ENCODE peak calls at places on chromosome 12, in four cellular contexts. T is mesenchymal stem cell, Q is IMR-90, N is mesendoderm. D is an unnamed sample. For H3K79me1, the result is how much of the 10 kb centered on the place peaks cover.

GRCh38 chr12:118981285-118982201 is at the start of gene SRRM4:
- DNase-seq in N (peak), Q (no peak), T (no peak), D (no peak)

GRCh38 chr12:113398346-113399290 is 5.1 kb downstream of the SDS start:
- DNase-seq in Q (no peak), N (no peak), T (no peak), D (no peak)

GRCh38 chr12:42617622-42618021 is 28.1 kb upstream of the PRICKLE1 start:
- DNase-seq in Q (peak), N (peak), T (no peak), D (no peak)

GRCh38 chr12:116473416-116473815 is 85.8 kb upstream of the MAP1LC3B2 start:
- DNase-seq in Q (no peak), N (no peak), T (no peak), D (no peak)

GRCh38 chr12:3491938-3492867 is 1.2 kb downstream of the PRMT8 start:
- DNase-seq in T (peak), N (peak), Q (peak), D (peak)

GRCh38 chr12:12774791-12775190 is 10.7 kb upstream of the APOLD1 start:
- DNase-seq in Q (peak), N (no peak), T (no peak), D (no peak)

GRCh38 chr12:53750812-53751335 is 905 bp downstream of the CISTR start:
- DNase-seq in Q (peak), N (peak), T (peak), D (no peak)

GRCh38 chr12:57165741-57166140 is 18.3 kb upstream of the LRP1-AS start:
- DNase-seq in Q (no peak), T (no peak), N (no peak), D (no peak)

GRCh38 chr12:106629797-106630669 is 47.2 kb downstream of the RFX4 start:
- DNase-seq in T (no peak), Q (no peak), N (no peak), D (no peak)

GRCh38 chr12:117213295-117213808 is 23.1 kb upstream of the FBXO21 start:
- DNase-seq in T (no peak), N (no peak), Q (no peak), D (no peak)

GRCh38 chr12:119980247-119980646 is 8.8 kb upstream of the BICDL1 start:
- DNase-seq in Q (no peak), N (no peak), T (no peak), D (no peak)

GRCh38 chr12:92756905-92757598 is 54.3 kb downstream of the PLEKHG7 start:
- DNase-seq in N (no peak), Q (no peak), T (no peak), D (no peak)

GRCh38 chr12:6917491-6918231 is 3.3 kb downstream of the ENO2 start:
- DNase-seq in N (peak), T (no peak), Q (peak), D (no peak)

GRCh38 chr12:117033382-117034045 is 65.7 kb downstream of the TESC start:
- DNase-seq in N (no peak), T (no peak), Q (no peak), D (no peak)

GRCh38 chr12:44367916-44368315 is 508.2 kb downstream of the NELL2 start:
- DNase-seq in N (no peak), T (no peak), Q (no peak), D (no peak)

GRCh38 chr12:15962760-15963159 is 51.6 kb downstream of the DERA start:
- DNase-seq in Q (peak), T (no peak), N (peak), D (peak)

GRCh38 chr12:105504286-105504685 is 173.8 kb downstream of the C12orf75 start:
- DNase-seq in Q (no peak), T (no peak), N (peak), D (no peak)

GRCh38 chr12:29640589-29641345 is 143.0 kb downstream of the TMTC1 start:
- DNase-seq in Q (peak), N (peak), T (peak), D (no peak)

GRCh38 chr12:1439687-1440086 is 154.7 kb downstream of the FBXL14 start:
- DNase-seq in N (no peak), T (no peak), Q (no peak), D (no peak)

GRCh38 chr12:117208206-117208605 is 17.9 kb upstream of the FBXO21 start:
- DNase-seq in T (no peak), N (no peak), Q (no peak), D (no peak)

GRCh38 chr12:122846622-122847515 is 11.6 kb downstream of the HIP1R start:
- DNase-seq in N (no peak), T (no peak), Q (no peak), D (no peak)

GRCh38 chr12:68381476-68381875 is 49.3 kb upstream of the MDM1 start:
- DNase-seq in Q (no peak), T (no peak), N (peak), D (no peak)

GRCh38 chr12:110744176-110744575 is 1.5 kb upstream of the PPP1CC start:
- DNase-seq in N (no peak), Q (peak), T (no peak), D (no peak)

GRCh38 chr12:104816845-104817503 is 141.1 kb downstream of the SLC41A2 start:
- DNase-seq in Q (peak), N (no peak), T (no peak), D (no peak)

GRCh38 chr12:32669584-32669983 is 9.5 kb upstream of the DNM1L start:
- DNase-seq in T (no peak), N (no peak), Q (no peak), D (no peak)

GRCh38 chr12:51395283-51396230 is 4.4 kb upstream of the GALNT6 start:
- DNase-seq in Q (no peak), N (peak), T (no peak), D (no peak)

GRCh38 chr12:94872671-94873367 is 130.7 kb downstream of the NDUFA12 start:
- DNase-seq in N (peak), Q (no peak), T (no peak), D (no peak)

GRCh38 chr12:7075931-7076330 is 15.4 kb downstream of the C1S start:
- DNase-seq in N (no peak), T (peak), Q (peak), D (no peak)

GRCh38 chr12:54526800-54527630 is 22.4 kb upstream of the PDE1B start:
- DNase-seq in N (peak), T (peak), Q (peak), D (peak)

GRCh38 chr12:42504049-42504448 is 85.5 kb downstream of the PRICKLE1 start:
- DNase-seq in T (peak), Q (peak), N (no peak), D (no peak)

GRCh38 chr12:49553512-49554088 is 14.3 kb downstream of the MCRS1 start:
- DNase-seq in N (peak), Q (no peak), T (peak), D (no peak)

GRCh38 chr12:130412384-130412783 is 74.7 kb downstream of the PIWIL1 start:
- DNase-seq in N (no peak), Q (no peak), T (no peak), D (no peak)

GRCh38 chr12:132494294-132495164 is 4.6 kb downstream of the FBRSL1 start:
- DNase-seq in Q (no peak), T (no peak), N (no peak), D (peak)
- H3K79me1 ChIP-seq in Q (under half), T (under half), N (under half), D (under half)

GRCh38 chr12:132495165-132495544 is 5.2 kb downstream of the FBRSL1 start:
- DNase-seq in T (no peak), N (no peak), Q (no peak), D (no peak)

GRCh38 chr12:132496270-132496669 is 6.3 kb downstream of the FBRSL1 start:
- DNase-seq in Q (no peak), N (no peak), T (no peak), D (no peak)

GRCh38 chr12:132498931-132499330 is 9.0 kb downstream of the FBRSL1 start:
- DNase-seq in Q (no peak), T (no peak), N (no peak), D (no peak)

GRCh38 chr12:132495629-132496207 is 5.8 kb downstream of the FBRSL1 start:
- DNase-seq in T (no peak), N (no peak), Q (no peak), D (no peak)

GRCh38 chr12:132497514-132498405 is 7.8 kb downstream of the FBRSL1 start:
- DNase-seq in N (no peak), Q (no peak), T (no peak), D (no peak)
- H3K79me1 ChIP-seq in N (under half), Q (under half), T (under half), D (under half)

DNA sequence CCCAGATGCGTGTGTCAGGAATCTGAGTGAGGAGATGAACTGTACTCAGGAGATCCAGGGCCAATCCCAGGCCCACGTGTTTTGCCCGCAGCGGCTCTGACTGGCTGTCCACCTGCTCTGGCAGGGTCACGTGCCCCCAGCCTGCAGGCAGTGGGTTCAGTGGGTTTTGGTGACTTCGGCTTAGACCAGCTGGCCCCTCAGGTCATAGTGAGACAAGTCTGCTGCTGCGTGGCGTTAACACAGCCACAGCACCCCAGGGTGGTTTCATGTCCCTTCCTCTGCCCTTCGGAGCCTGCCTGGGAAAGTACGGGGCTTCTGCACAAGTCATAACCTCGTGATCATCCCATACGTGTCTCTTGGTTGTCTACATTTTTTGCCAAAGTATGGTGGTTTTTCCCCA is 2.6 kb downstream of the FBRSL1 start:
- DNase-seq in N (no peak), T (no peak), Q (no peak), D (peak)
- H3K79me1 ChIP-seq in N (under half), T (under half), Q (under half), D (under half)

GRCh38 chr12:132500856-132501180 is 10.9 kb downstream of the FBRSL1 start:
- DNase-seq in T (no peak), N (no peak), Q (no peak), D (no peak)

GRCh38 chr12:132502149-132502881 is 12.4 kb downstream of the FBRSL1 start:
- DNase-seq in N (peak), Q (no peak), T (no peak), D (no peak)

GRCh38 chr12:132501189-132501940 is 11.4 kb downstream of the FBRSL1 start:
- DNase-seq in Q (no peak), N (no peak), T (no peak), D (no peak)

GRCh38 chr12:132503611-132504204 is 13.8 kb downstream of the FBRSL1 start:
- DNase-seq in N (no peak), T (no peak), Q (no peak), D (no peak)

GRCh38 chr12:132500137-132500855 is 10.3 kb downstream of the FBRSL1 start:
- DNase-seq in N (peak), T (no peak), Q (no peak), D (no peak)
- H3K79me1 ChIP-seq in N (under half), T (under half), Q (under half), D (under half)

DNA sequence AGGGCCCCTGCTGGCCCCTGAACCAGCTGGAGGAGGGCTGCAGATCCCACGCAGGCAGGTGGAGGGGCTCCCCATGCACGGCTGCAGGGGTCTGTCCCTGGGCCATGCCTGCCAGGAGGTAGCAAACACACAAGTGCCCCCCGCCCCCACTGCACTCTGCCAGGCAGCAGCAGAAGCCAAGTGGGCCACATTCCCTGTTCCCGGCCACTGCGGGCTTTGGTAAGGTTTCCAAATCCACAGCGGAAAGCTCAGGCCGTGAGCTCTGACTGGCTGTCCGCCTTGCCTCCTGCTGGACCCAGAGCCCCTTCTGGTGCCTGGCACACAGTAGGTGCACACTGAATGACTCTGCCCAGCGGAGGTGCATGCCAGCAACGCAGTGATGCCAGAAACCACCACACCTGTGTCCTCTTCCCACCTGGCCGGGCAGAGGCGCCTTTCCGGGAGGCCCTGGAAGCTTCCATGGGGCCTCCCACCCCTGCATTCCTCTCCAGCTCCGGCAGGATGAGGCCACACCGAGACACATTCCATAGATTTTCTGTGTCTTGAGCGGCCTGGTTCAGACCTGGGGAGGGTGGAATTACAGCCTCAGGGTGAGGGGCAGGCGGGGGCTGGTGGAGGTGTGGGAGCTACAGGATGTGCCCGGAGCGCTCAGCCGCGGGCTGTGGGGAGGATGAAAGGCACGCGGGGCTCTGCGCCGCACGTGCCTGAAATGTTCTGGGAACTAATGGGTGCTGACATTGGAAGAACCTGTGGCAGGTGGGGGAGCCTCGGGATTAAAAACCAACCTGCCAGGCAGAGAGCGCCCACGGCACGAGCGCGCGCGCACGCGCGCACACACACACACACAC is 67.0 kb downstream of the NCOR2 start:
- DNase-seq in N (peak), T (peak), Q (peak), D (peak)
- H3K79me1 ChIP-seq in N (under half), T (under half), Q (under half), D (under half)

GRCh38 chr12:124501827-124502226 is 65.6 kb downstream of the NCOR2 start:
- DNase-seq in N (no peak), T (no peak), Q (no peak), D (no peak)

GRCh38 chr12:124503305-124503704 is 64.1 kb downstream of the NCOR2 start:
- DNase-seq in N (no peak), T (no peak), Q (no peak), D (no peak)

GRCh38 chr12:124504273-124505000 is 63.0 kb downstream of the NCOR2 start:
- DNase-seq in Q (no peak), T (peak), N (peak), D (no peak)

GRCh38 chr12:124501080-124501642 is 66.3 kb downstream of the NCOR2 start:
- DNase-seq in Q (no peak), N (peak), T (peak), D (no peak)

DNA sequence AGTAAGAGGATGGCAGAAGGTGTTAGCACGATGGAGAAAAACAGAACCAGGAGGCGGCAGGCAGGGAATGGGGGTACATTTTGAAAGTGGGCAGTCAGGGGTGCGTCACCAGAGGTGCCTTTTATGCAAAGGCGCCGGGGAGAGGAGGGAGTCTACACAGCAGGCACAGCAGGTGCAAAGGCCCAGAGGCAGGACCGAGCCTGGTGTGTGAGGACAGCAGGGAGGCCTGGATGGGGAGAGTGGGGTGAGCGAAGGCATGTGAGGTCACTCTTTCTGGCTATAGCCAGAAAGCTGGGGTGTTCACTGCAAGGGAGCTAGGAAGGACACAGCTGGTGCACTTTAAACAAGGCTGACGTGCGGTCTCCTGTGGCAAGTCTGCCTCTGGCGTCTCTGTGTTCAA is 65.0 kb downstream of the NCOR2 start:
- DNase-seq in N (no peak), Q (no peak), T (no peak), D (no peak)
- H3K79me1 ChIP-seq in N (under half), Q (under half), T (under half), D (under half)

GRCh38 chr12:132506328-132506727 is 16.4 kb downstream of the FBRSL1 start:
- DNase-seq in T (no peak), N (no peak), Q (no peak), D (no peak)

GRCh38 chr12:132506730-132507538 is 17.0 kb downstream of the FBRSL1 start:
- DNase-seq in Q (peak), T (peak), N (peak), D (no peak)

GRCh38 chr12:132505852-132506219 is 15.9 kb downstream of the FBRSL1 start:
- DNase-seq in Q (no peak), T (no peak), N (no peak), D (no peak)

GRCh38 chr12:132505105-132505851 is 15.3 kb downstream of the FBRSL1 start:
- DNase-seq in Q (no peak), T (no peak), N (no peak), D (no peak)

DNA sequence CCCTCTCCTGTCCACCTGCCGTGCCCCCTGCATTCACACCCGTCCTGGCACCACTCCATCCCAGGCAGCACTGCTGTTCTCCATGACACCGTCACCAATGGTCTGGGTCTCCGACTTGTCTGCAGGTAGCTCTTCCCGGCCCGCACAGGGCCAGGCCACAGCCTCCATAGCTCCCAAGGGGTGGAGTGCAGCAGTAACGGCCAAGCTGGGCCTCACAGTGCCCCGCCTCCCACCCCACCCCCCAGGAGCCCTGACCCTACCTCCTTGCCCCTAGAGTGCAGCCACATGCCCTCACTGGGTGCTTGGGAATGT is 12.9 kb downstream of the FBRSL1 start:
- DNase-seq in T (no peak), Q (no peak), N (no peak), D (no peak)
- H3K79me1 ChIP-seq in T (under half), Q (under half), N (under half), D (under half)

GRCh38 chr12:132493482-132494178 is 3.7 kb downstream of the FBRSL1 start:
- DNase-seq in T (no peak), N (no peak), Q (no peak), D (no peak)

GRCh38 chr12:132492951-132493350 is 3.0 kb downstream of the FBRSL1 start:
- DNase-seq in Q (no peak), N (no peak), T (no peak), D (peak)

GRCh38 chr12:132491349-132491663 is 1.4 kb downstream of the FBRSL1 start:
- DNase-seq in N (no peak), Q (no peak), T (no peak), D (no peak)

GRCh38 chr12:132491761-132492378 is 1.9 kb downstream of the FBRSL1 start:
- DNase-seq in Q (no peak), N (no peak), T (no peak), D (no peak)

GRCh38 chr12:132496710-132497109 is 6.8 kb downstream of the FBRSL1 start:
- DNase-seq in Q (no peak), N (no peak), T (no peak), D (no peak)
- H3K79me1 ChIP-seq in Q (under half), N (under half), T (under half), D (under half)

D was measured in trophoblast cell.